ENCODE peak calls at places on chromosome 5, in nine cellular contexts. P, F, A, K, Q, W, H, C and D are unnamed samples.

GRCh38 chr5:21152611-21153010 is 1164.6 kb upstream of the CDH18 start:
- DNase-seq in A (no peak), F (no peak), W (no peak), Q (no peak), P (peak), C (no peak), H (no peak), K (no peak), D (peak)

GRCh38 chr5:180212363-180213255 is 3.6 kb upstream of the RASGEF1C start:
- DNase-seq in Q (no peak), K (no peak), W (no peak), P (peak), F (no peak), C (no peak), A (no peak), H (peak), D (no peak)

GRCh38 chr5:170333161-170333909 is 35.8 kb upstream of the LCP2 start:
- DNase-seq in P (no peak), W (no peak), C (peak), A (peak), K (no peak), Q (peak), F (no peak), H (peak), D (no peak)

GRCh38 chr5:133324058-133324457 is 272.2 kb downstream of the HSPA4 start:
- DNase-seq in K (no peak), F (no peak), W (no peak), A (no peak), C (no peak), P (no peak), Q (no peak), H (peak), D (no peak)

GRCh38 chr5:97063276-97063675 is 79.1 kb downstream of the LIX1 start:
- DNase-seq in A (no peak), Q (no peak), P (no peak), W (no peak), C (no peak), K (no peak), H (no peak), F (no peak), D (no peak)

GRCh38 chr5:62534461-62535236 is 44.0 kb upstream of the LRRC70 start:
- DNase-seq in F (no peak), Q (no peak), A (no peak), C (no peak), P (no peak), W (no peak), K (no peak), H (no peak), D (no peak)

GRCh38 chr5:179766726-179767455 is 26.9 kb upstream of the LTC4S start:
- DNase-seq in P (no peak), K (no peak), F (no peak), Q (no peak), H (no peak), A (no peak), C (no peak), W (no peak), D (no peak)

GRCh38 chr5:55320571-55320970 is 12.8 kb downstream of the MTREX start:
- DNase-seq in H (no peak), K (no peak), W (no peak), A (no peak), C (no peak), F (no peak), P (no peak), Q (no peak), D (no peak)

GRCh38 chr5:177362102-177362868 is 4.6 kb downstream of the RGS14 start:
- DNase-seq in P (no peak), W (no peak), H (no peak), Q (peak), A (peak), K (no peak), F (no peak), C (no peak), D (no peak)

GRCh38 chr5:128111818-128112448 is 28.4 kb downstream of the SLC12A2 start:
- DNase-seq in P (no peak), K (no peak), C (no peak), W (no peak), F (no peak), H (no peak), A (no peak), Q (no peak), D (no peak)

GRCh38 chr5:157215143-157215825 is 34.6 kb downstream of the ITK start:
- DNase-seq in F (no peak), P (no peak), C (peak), W (no peak), K (no peak), H (no peak), A (no peak), Q (no peak), D (no peak)

GRCh38 chr5:177404641-177405134 is 4.2 kb upstream of the PFN3 start:
- DNase-seq in W (no peak), Q (no peak), C (no peak), H (no peak), P (no peak), A (no peak), K (no peak), F (no peak), D (no peak)

DNA sequence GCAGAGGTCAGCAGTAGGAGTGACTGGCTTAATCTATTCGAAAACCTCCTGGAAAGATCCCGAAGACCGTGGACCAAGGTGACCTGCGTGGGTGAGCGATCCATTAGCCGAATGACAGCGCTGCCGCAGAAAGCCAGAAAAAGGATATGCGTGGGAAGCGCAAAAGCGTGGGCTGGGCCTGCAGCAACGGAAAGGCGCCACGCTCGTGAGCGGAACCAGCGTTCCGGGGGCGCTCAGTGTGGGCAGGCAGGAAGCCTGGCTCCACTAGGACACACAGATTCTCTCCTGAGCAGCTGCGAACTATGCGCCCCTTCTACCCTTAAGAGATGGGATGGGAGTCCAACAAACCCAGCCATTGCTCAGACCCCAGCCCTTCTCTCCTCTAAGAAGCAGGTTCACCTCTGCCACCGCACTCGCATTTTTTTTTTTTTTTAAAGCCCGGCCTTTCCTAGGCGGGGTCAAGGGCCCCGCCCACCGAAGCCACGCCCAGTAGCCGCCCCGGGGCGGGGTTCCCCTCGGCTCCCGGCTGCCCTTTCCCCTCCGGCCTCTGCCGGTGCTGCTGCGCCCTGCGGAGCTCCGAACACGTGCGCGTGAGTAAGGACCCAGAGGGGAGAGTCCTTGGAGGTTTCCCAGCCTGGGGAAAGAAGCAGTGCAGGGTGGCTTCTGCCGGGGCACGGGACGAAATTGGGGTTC is 19.8 kb upstream of the MATR3 start:
- DNase-seq in A (peak), H (peak), Q (peak), P (peak), W (peak), K (peak), F (peak), C (peak), D (no peak)
- TF ChIP-seq POLR2AphosphoS5 in A (peak), H (peak), Q (peak), P (peak), W (peak), K (peak), F (peak), C (peak), D (peak)

GRCh38 chr5:2031581-2031980 is 148.9 kb upstream of the IRX4 start:
- DNase-seq in W (no peak), C (no peak), K (no peak), F (no peak), Q (no peak), A (no peak), P (no peak), H (no peak), D (no peak)
- TF ChIP-seq POLR2AphosphoS5 in W (no peak), C (no peak), K (no peak), F (no peak), Q (no peak), A (no peak), P (no peak), H (no peak), D (no peak)

GRCh38 chr5:39217365-39218281 is 1.7 kb downstream of the FYB1 start:
- DNase-seq in K (no peak), P (peak), H (peak), F (peak), C (peak), Q (peak), W (peak), A (peak), D (peak)
- TF ChIP-seq POLR2AphosphoS5 in K (no peak), P (no peak), H (no peak), F (no peak), C (no peak), Q (no peak), W (no peak), A (no peak), D (no peak)

GRCh38 chr5:52069997-52070396 is 686.7 kb downstream of the ISL1 start:
- DNase-seq in A (no peak), C (no peak), H (no peak), P (no peak), F (no peak), K (no peak), W (no peak), Q (no peak), D (no peak)
- TF ChIP-seq POLR2AphosphoS5 in A (no peak), C (no peak), H (no peak), P (no peak), F (no peak), K (no peak), W (no peak), Q (no peak), D (no peak)